ENCODE peak calls at places on chromosomes 2 and 18, in ten cellular contexts. X is colonic mucosa; T is ovary; A is CD8-positive, alpha-beta T cell; M is Peyer's patch; D is Karpas-422; E is SK-N-SH; J is Caco-2; F is upper lobe of right lung; O is psoas muscle. C is an unnamed sample.

GRCh38 chr2:16079637-16080036 is 139.3 kb downstream of the MYCN start:
- DNase-seq in X (no peak), T (no peak), A (no peak), M (no peak), D (no peak), E (no peak), J (no peak), F (no peak), O (no peak), C (no peak)

GRCh38 chr2:66437601-66438497 is 2.9 kb downstream of the MEIS1 start:
- DNase-seq in X (no peak), T (peak; percentile 51), A (no peak), M (no peak), D (no peak), E (peak; percentile 55), J (no peak), F (no peak), O (no peak), C (no peak)

GRCh38 chr2:130368786-130369185 is 12.9 kb downstream of the PTPN18 start:
- DNase-seq in X (no peak), T (no peak), A (no peak), M (no peak), D (peak; percentile 55), E (no peak), J (no peak), F (no peak), O (no peak), C (no peak)

GRCh38 chr18:9743200-9744016 is 35.3 kb downstream of the RAB31 start:
- DNase-seq in X (no peak), T (no peak), A (no peak), M (no peak), D (peak; percentile 34), E (no peak), J (peak; percentile 48), F (no peak), O (peak; percentile 39), C (peak; percentile 97)

GRCh38 chr2:240586919-240587800 is 626 bp downstream of the CAPN10 start:
- DNase-seq in X (peak; percentile 72), T (peak; percentile 30), A (peak; percentile 69), M (peak; percentile 39), D (peak; percentile 87), E (peak; percentile 65), J (no peak), F (peak; percentile 79), O (no peak), C (no peak)

GRCh38 chr2:231187736-231188505 is 10.5 kb upstream of the ARMC9 start:
- DNase-seq in X (no peak), T (peak; percentile 69), A (no peak), M (peak; percentile 17), D (no peak), E (peak; percentile 83), J (no peak), F (no peak), O (peak; percentile 75), C (no peak)

GRCh38 chr2:73089270-73090030 is 17.9 kb upstream of the SFXN5 start:
- DNase-seq in X (no peak), T (peak; percentile 48), A (no peak), M (no peak), D (no peak), E (no peak), J (peak; percentile 73), F (no peak), O (peak; percentile 58), C (peak; percentile 87)

GRCh38 chr2:120470717-120471060 is 124.8 kb downstream of the INHBB start:
- DNase-seq in X (no peak), T (peak; percentile 36), A (no peak), M (no peak), D (no peak), E (no peak), J (no peak), F (peak; percentile 55), O (peak; percentile 51), C (no peak)

GRCh38 chr18:64717026-64717425 is 568.1 kb upstream of the LINC00305 start:
- DNase-seq in X (no peak), T (no peak), A (no peak), M (no peak), D (no peak), E (no peak), J (no peak), F (no peak), O (no peak), C (no peak)

GRCh38 chr2:166057363-166058169 is 70.3 kb downstream of the SCN1A start:
- DNase-seq in X (no peak), T (no peak), A (no peak), M (no peak), D (peak; percentile 66), E (no peak), J (no peak), F (no peak), O (no peak), C (no peak)

GRCh38 chr2:241816431-241817121 is 7.6 kb downstream of the NEU4 start:
- DNase-seq in X (no peak), T (no peak), A (peak; percentile 47), M (no peak), D (no peak), E (peak; percentile 25), J (no peak), F (no peak), O (peak; percentile 17), C (peak; percentile 32)

GRCh38 chr18:54875063-54875462 is 46.8 kb downstream of the RAB27B start:
- DNase-seq in X (no peak), T (no peak), A (no peak), M (no peak), D (no peak), E (no peak), J (no peak), F (no peak), O (no peak), C (no peak)

GRCh38 chr2:142880275-142880674 is 2.8 kb downstream of the KYNU start:
- DNase-seq in X (no peak), T (no peak), A (no peak), M (no peak), D (peak; percentile 34), E (no peak), J (no peak), F (no peak), O (no peak), C (no peak)

DNA sequence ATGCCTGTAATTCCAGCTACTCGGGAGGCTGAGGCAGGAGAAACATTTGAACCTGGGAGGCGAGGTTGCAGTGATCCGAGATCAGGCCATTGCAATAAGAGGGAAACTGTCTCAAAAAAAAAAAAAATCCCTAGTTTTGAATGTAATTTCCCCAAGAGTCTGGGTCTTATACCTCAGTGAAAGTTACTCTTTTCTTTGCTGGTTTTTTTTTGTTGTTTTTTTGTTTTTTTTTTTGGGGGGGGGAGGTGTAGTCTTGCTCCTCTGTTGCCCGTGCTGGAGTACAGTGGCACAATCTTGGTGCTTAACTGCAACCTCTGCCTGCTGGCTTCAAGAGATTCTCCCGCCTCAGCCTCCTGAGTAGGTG is 22.8 kb downstream of the EML4 start:
- DNase-seq in X (no peak), T (no peak), A (no peak), M (no peak), D (no peak), E (no peak), J (no peak), F (no peak), O (no peak), C (no peak)
- H3K4me1 ChIP-seq in X (no peaks in the 10 kb centered on the region), T (peaks cover 11% of the 10 kb centered on the region), A (peaks cover 44% of the 10 kb centered on the region), M (no peaks in the 10 kb centered on the region), D (peaks cover 8% of the 10 kb centered on the region), E (peaks cover 25% of the 10 kb centered on the region), J (peaks cover 86% of the 10 kb centered on the region), F (peaks cover 35% of the 10 kb centered on the region), O (no peaks in the 10 kb centered on the region), C (peaks cover 14% of the 10 kb centered on the region)

DNA sequence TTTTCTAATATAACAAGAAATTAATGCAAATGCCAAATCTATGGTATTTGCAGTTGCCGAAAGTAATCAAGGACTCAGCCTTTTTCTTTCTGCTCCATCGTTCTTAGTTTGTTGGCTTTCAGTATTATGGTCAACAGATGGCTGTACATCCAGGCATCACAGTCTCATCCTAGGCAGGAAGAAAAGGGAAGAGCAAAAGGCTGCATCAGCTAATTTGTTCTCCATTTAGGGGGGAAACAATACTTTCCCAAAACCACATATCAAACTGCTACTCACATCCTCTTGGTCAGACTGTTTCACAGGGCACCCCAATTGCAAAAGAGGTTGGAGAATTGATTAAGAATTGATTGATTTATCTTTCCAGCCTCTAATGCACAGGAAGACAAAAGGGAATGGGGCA is 89.3 kb downstream of the MDH1 start:
- DNase-seq in X (no peak), T (no peak), A (no peak), M (no peak), D (no peak), E (no peak), J (no peak), F (no peak), O (no peak), C (no peak)
- H3K4me3 ChIP-seq in X (no peak overlapping the region), T (no peak overlapping the region), A (no peak overlapping the region), M (no peak overlapping the region), D (no peak overlapping the region), E (no peak overlapping the region), J (no peak overlapping the region), F (no peak overlapping the region), O (no peak overlapping the region), C (no peak overlapping the region)

GRCh38 chr2:28377201-28377816 is 15.3 kb upstream of the FOSL2 start:
- DNase-seq in X (peak; percentile 90), T (no peak), A (no peak), M (no peak), D (no peak), E (no peak), J (no peak), F (peak; percentile 64), O (no peak), C (no peak)
- H3K4me1 ChIP-seq in X (peaks cover 23% of the 10 kb centered on the region), T (no peaks in the 10 kb centered on the region), A (peaks cover 22% of the 10 kb centered on the region), M (peaks cover 8% of the 10 kb centered on the region), D (no peaks in the 10 kb centered on the region), E (no peaks in the 10 kb centered on the region), J (peaks cover 40% of the 10 kb centered on the region), F (peaks cover 17% of the 10 kb centered on the region), O (peaks cover 18% of the 10 kb centered on the region), C (peaks cover 5% of the 10 kb centered on the region)

DNA sequence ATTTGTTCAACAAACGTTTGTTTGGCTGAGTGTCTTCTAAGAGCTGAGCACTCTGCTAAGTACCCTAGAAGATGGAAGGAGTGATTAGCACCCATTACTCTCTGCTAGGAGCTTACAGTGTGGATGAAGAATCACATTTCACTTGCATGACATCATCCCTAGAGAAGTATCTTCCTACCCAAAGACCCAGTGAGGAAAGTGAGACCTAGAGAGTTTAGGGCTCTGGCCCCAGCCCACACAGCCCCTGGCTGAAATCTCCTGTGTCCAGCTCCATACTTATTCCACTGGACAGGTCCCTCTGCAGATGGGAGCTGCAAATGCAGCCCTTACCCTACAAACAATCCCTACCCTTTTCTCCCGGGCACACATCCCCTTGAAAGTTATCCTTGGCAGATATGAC is 26.8 kb upstream of the EPAS1 start:
- DNase-seq in X (no peak), T (no peak), A (no peak), M (no peak), D (no peak), E (no peak), J (no peak), F (no peak), O (no peak), C (no peak)
- H3K4me3 ChIP-seq in X (no peak overlapping the region), T (no peak overlapping the region), A (no peak overlapping the region), M (no peak overlapping the region), D (no peak overlapping the region), E (no peak overlapping the region), J (no peak overlapping the region), F (no peak overlapping the region), O (no peak overlapping the region), C (no peak overlapping the region)

C was measured in SJSA1.